ENCODE peak calls at places on chromosome 4, in eight cellular contexts. P is uterus, R is right cardiac atrium, X is H9, D is Karpas-422, I is right lobe of liver, L is stomach, A is body of pancreas. Y is an unnamed sample.
A peak's percentile ranks its signal among the peaks of the same experiment; 100 is the strongest.

GRCh38 chr4:168797176-168797575 is 212.9 kb downstream of the CBR4 start:
- DNase-seq in A (no peak), P (no peak), R (no peak), X (no peak), L (no peak), D (no peak), I (no peak), Y (no peak)

GRCh38 chr4:123345132-123345923 is 51.3 kb upstream of the SPRY1 start:
- DNase-seq in L (no peak), D (no peak), P (no peak), X (no peak), A (no peak), I (no peak), R (no peak), Y (no peak)

GRCh38 chr4:8402640-8403039 is 37.9 kb downstream of the ACOX3 start:
- DNase-seq in I (peak; percentile 57), X (no peak), P (peak; percentile 41), D (no peak), R (peak; percentile 82), A (no peak), L (no peak), Y (no peak)

GRCh38 chr4:141132689-141133145 is 552 bp downstream of the RNF150 start:
- DNase-seq in D (no peak), R (peak; percentile 67), I (peak; percentile 29), P (peak; percentile 54), X (peak; percentile 46), A (peak; percentile 15), L (no peak), Y (no peak)

GRCh38 chr4:105022811-105023667 is 123.6 kb upstream of the TET2 start:
- DNase-seq in D (no peak), L (no peak), A (no peak), I (no peak), R (peak; percentile 42), P (no peak), X (no peak), Y (no peak)

GRCh38 chr4:151719935-151720334 is 40.9 kb downstream of the GATB start:
- DNase-seq in I (no peak), D (no peak), L (no peak), A (no peak), P (no peak), R (peak; percentile 52), X (no peak), Y (no peak)

GRCh38 chr4:20305976-20306375 is 54.3 kb downstream of the SLIT2 start:
- DNase-seq in R (no peak), I (no peak), D (peak; percentile 42), A (no peak), P (no peak), X (no peak), L (no peak), Y (peak; percentile 35)

GRCh38 chr4:39548425-39549067 is 21.3 kb upstream of the UGDH start:
- DNase-seq in A (no peak), R (no peak), P (no peak), X (no peak), D (no peak), L (no peak), I (no peak), Y (no peak)

GRCh38 chr4:152734015-152734698 is 45.4 kb downstream of the TIGD4 start:
- DNase-seq in R (no peak), I (no peak), L (no peak), D (no peak), A (no peak), X (no peak), P (no peak), Y (no peak)

GRCh38 chr4:83723609-83724008 is 187.7 kb downstream of the GPAT3 start:
- DNase-seq in L (no peak), I (no peak), D (no peak), X (no peak), R (no peak), P (no peak), A (no peak), Y (no peak)

GRCh38 chr4:76087007-76087769 is 12.7 kb downstream of the ART3 start:
- DNase-seq in I (peak; percentile 24), L (peak; percentile 33), D (no peak), A (peak; percentile 52), X (peak; percentile 78), P (no peak), R (peak; percentile 63), Y (peak; percentile 73)

GRCh38 chr4:76758290-76758882 is 139.6 kb downstream of the SOWAHB start:
- DNase-seq in P (no peak), L (no peak), I (no peak), X (no peak), A (peak; percentile 42), D (peak; percentile 52), R (no peak), Y (no peak)

GRCh38 chr4:85084371-85085170 is 118.1 kb upstream of the WDFY3 start:
- DNase-seq in I (no peak), X (no peak), R (no peak), D (peak; percentile 82), L (no peak), A (peak; percentile 26), P (peak; percentile 15), Y (peak; percentile 49)

GRCh38 chr4:38243385-38244053 is 283.3 kb downstream of the PTTG2 start:
- DNase-seq in I (no peak), L (no peak), P (no peak), X (no peak), D (no peak), R (no peak), A (no peak), Y (no peak)

GRCh38 chr4:185134176-185134869 is 8.7 kb upstream of the SLC25A4 start:
- DNase-seq in I (no peak), R (no peak), P (no peak), D (peak; percentile 69), X (no peak), L (no peak), A (no peak), Y (no peak)

GRCh38 chr4:101355246-101355645 is 7.9 kb upstream of the PPP3CA start:
- DNase-seq in I (no peak), R (no peak), A (no peak), L (no peak), X (no peak), P (no peak), D (peak; percentile 52), Y (no peak)

GRCh38 chr4:168257663-168258235 is 60.8 kb downstream of the DDX60 start:
- DNase-seq in R (no peak), X (no peak), D (no peak), P (no peak), L (no peak), A (no peak), I (no peak), Y (no peak)

GRCh38 chr4:48704091-48704802 is 75.8 kb downstream of the FRYL start:
- DNase-seq in L (no peak), I (no peak), R (no peak), P (no peak), A (no peak), D (no peak), X (no peak), Y (no peak)

GRCh38 chr4:139768366-139768765 is 102.7 kb downstream of the MGST2 start:
- DNase-seq in P (no peak), X (no peak), L (no peak), R (no peak), D (no peak), A (no peak), I (no peak), Y (no peak)

GRCh38 chr4:80186666-80187065 is 10.6 kb upstream of the PRDM8 start:
- DNase-seq in A (no peak), L (no peak), X (no peak), D (no peak), R (no peak), I (no peak), P (no peak), Y (peak; percentile 78)
- H3K27me3 ChIP-seq in A (no peaks in the 10 kb centered on the region), L (no peaks in the 10 kb centered on the region), X (peaks cover 91% of the 10 kb centered on the region), D (no peaks in the 10 kb centered on the region), R (no peaks in the 10 kb centered on the region), I (peaks cover 32% of the 10 kb centered on the region), P (no peaks in the 10 kb centered on the region), Y (no peaks in the 10 kb centered on the region)

GRCh38 chr4:99013402-99013843 is 17.9 kb downstream of the METAP1 start:
- DNase-seq in X (no peak), L (no peak), R (no peak), I (no peak), D (no peak), A (no peak), P (no peak), Y (no peak)
- H3K9me3 ChIP-seq in X (no peaks in the 10 kb centered on the region), L (no peaks in the 10 kb centered on the region), R (no peaks in the 10 kb centered on the region), I (no peaks in the 10 kb centered on the region), D (peaks cover 18% of the 10 kb centered on the region), A (no peaks in the 10 kb centered on the region), P (peaks cover 8% of the 10 kb centered on the region), Y (no peaks in the 10 kb centered on the region)

DNA sequence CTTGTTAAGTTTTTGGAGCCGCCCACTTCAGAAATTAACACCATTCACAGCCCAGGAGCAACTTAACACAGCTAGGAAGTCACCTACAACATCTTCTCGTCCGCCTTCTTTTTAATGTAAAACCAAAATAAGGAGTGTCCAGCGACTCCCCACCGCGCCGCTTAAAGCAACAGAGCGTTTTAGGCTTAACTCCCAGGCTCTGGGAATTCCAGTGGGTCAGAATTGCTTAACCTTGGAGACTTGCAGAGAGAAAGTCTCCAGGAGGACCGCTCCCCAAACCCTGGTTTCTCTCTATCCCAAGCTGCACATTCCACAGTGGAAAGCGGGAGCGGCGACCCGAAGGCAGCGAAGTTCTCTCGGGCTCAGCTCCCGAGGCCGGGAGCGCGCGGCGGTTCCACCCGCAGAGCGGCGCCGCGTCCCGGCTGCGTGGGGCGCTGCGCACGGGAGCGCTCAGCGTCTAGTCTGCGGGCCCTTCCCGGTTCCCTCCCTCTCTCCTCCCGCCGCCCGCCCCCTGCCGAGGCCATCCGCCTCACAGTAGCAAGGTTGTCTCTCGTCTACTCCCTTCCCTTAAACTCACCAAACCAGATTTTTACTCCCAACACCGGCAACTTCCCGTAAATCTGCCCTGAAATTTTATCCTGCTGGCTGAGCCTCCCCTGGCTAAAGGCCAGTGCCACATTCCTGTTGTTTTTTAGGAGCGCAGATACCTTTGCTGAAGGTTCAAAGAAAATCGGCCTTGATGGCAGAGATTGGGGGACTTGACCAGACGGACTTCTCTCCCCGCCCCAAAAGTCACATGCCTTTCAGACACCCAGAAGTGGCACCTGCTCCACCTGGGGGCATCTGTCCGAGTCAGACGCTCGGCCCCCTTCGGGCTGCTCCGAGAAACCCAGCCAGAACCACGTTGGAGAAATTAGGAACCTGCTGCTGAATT is at the start of gene RBM47:
- DNase-seq in A (peak; percentile 87), R (peak; percentile 86), L (peak; percentile 86), P (peak; percentile 14), D (no peak), I (peak; percentile 87), X (peak; percentile 84), Y (no peak)
- H3K27me3 ChIP-seq in A (no peaks in the 10 kb centered on the region), R (no peaks in the 10 kb centered on the region), L (no peaks in the 10 kb centered on the region), P (no peaks in the 10 kb centered on the region), D (no peaks in the 10 kb centered on the region), I (no peaks in the 10 kb centered on the region), X (no peaks in the 10 kb centered on the region), Y (no peaks in the 10 kb centered on the region)

DNA sequence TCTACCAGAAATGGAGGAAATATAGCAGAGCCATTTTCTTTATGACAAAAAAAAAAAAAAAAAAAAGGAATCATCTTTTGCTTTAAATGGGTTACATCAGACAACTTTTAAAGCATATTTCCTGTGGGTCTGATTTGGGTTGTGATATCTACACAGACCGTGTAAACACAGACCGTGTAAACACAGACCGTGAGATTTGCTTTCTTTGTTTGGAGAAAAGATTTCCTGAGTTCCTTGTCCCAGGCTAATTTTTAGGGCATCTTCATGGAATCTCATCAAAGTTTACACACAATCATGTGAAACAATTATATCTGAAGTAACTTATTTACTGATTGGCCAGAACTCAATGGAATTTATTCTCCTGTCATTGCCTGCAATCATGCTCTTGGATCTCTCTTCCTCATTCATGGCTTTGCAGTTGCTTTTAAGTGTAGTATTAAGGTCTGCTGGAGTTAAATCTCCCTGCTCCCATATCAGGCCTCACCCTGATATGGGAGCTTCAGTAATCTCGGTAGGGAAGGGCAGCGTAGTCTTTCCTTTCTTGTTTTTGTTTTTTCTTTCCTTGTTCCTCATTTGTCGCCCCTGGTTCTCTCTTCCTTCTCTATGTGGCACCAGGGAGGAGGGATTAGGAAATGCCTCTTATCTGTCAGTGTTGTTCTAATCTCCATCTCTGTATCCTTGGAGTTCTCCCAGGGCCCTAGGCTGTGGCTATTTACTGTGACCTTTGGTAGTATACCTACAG is 248.6 kb upstream of the JADE1 start:
- DNase-seq in A (no peak), P (no peak), R (no peak), L (no peak), I (no peak), X (no peak), D (no peak), Y (peak; percentile 37)
- H3K9me3 ChIP-seq in A (no peaks in the 10 kb centered on the region), P (no peaks in the 10 kb centered on the region), R (no peaks in the 10 kb centered on the region), L (no peaks in the 10 kb centered on the region), I (no peaks in the 10 kb centered on the region), X (no peaks in the 10 kb centered on the region), D (no peaks in the 10 kb centered on the region), Y (no peaks in the 10 kb centered on the region)

Y was measured in WERI-Rb-1.